ENCODE peak calls at places on chromosomes 16 and 17, in six cellular contexts. U, B, E, P, G and K are unnamed samples.
A peak's percentile ranks its signal among the peaks of the same experiment; 100 is the strongest.

GRCh38 chr17:56125830-56126819 is 27.1 kb upstream of the ANKFN1 start:
- DNase-seq in E (no peak), P (no peak), B (peak; percentile 37), G (no peak), U (peak; percentile 27), K (no peak)

GRCh38 chr16:15494231-15494630 is 59.8 kb downstream of the BMERB1 start:
- DNase-seq in E (no peak), B (peak; percentile 33), G (no peak), U (peak; percentile 73), P (no peak), K (no peak)

GRCh38 chr17:12463102-12463501 is 202.6 kb upstream of the MYOCD start:
- DNase-seq in E (peak; percentile 68), G (no peak), P (no peak), U (no peak), B (no peak), K (no peak)

GRCh38 chr17:39737761-39738567 is at the start of gene GRB7:
- DNase-seq in P (no peak), E (no peak), U (peak; percentile 56), B (peak; percentile 42), G (peak; percentile 94), K (peak; percentile 89)

GRCh38 chr17:47935961-47936360 is 5.4 kb upstream of the PNPO start:
- DNase-seq in E (no peak), P (no peak), U (no peak), B (peak; percentile 93), G (no peak), K (no peak)

GRCh38 chr17:59893617-59894100 is 738 bp downstream of the RPS6KB1 start:
- DNase-seq in G (no peak), B (peak; percentile 57), P (no peak), U (peak; percentile 39), E (no peak), K (no peak)

GRCh38 chr17:68296217-68297140 is 5.2 kb downstream of the ARSG start:
- DNase-seq in P (no peak), B (no peak), G (peak; percentile 49), U (no peak), E (no peak), K (peak; percentile 52)

GRCh38 chr16:7167651-7168050 is 165.0 kb upstream of the RBFOX1 start:
- DNase-seq in U (no peak), E (no peak), B (no peak), P (no peak), G (no peak), K (no peak)

GRCh38 chr17:50070908-50071680 is 15.2 kb downstream of the ITGA3 start:
- DNase-seq in E (no peak), P (no peak), G (no peak), B (no peak), U (no peak), K (no peak)

GRCh38 chr17:28938552-28938951 is 12.8 kb downstream of the PHF12 start:
- DNase-seq in G (no peak), P (no peak), E (no peak), B (no peak), U (no peak), K (no peak)

GRCh38 chr16:80990577-80990976 is 16.1 kb downstream of the CMC2 start:
- DNase-seq in E (no peak), G (no peak), P (no peak), B (no peak), U (no peak), K (no peak)

GRCh38 chr16:89442990-89443726 is 47.2 kb downstream of the ANKRD11 start:
- DNase-seq in B (peak; percentile 50), G (peak; percentile 71), E (peak; percentile 77), U (peak; percentile 89), P (no peak), K (peak; percentile 70)

GRCh38 chr16:14306485-14307058 is 235.5 kb downstream of the MRTFB start:
- DNase-seq in G (no peak), P (no peak), B (no peak), E (no peak), U (no peak), K (no peak)

GRCh38 chr16:14308357-14308723 is 237.2 kb downstream of the MRTFB start:
- DNase-seq in B (no peak), P (no peak), E (no peak), U (no peak), G (no peak), K (no peak)

GRCh38 chr16:14307059-14307531 is 236.0 kb downstream of the MRTFB start:
- DNase-seq in E (no peak), G (no peak), P (no peak), U (no peak), B (peak; percentile 41), K (no peak)

GRCh38 chr16:14309001-14309886 is 238.1 kb downstream of the MRTFB start:
- DNase-seq in U (no peak), E (no peak), B (no peak), G (peak; percentile 42), P (no peak), K (no peak)

DNA sequence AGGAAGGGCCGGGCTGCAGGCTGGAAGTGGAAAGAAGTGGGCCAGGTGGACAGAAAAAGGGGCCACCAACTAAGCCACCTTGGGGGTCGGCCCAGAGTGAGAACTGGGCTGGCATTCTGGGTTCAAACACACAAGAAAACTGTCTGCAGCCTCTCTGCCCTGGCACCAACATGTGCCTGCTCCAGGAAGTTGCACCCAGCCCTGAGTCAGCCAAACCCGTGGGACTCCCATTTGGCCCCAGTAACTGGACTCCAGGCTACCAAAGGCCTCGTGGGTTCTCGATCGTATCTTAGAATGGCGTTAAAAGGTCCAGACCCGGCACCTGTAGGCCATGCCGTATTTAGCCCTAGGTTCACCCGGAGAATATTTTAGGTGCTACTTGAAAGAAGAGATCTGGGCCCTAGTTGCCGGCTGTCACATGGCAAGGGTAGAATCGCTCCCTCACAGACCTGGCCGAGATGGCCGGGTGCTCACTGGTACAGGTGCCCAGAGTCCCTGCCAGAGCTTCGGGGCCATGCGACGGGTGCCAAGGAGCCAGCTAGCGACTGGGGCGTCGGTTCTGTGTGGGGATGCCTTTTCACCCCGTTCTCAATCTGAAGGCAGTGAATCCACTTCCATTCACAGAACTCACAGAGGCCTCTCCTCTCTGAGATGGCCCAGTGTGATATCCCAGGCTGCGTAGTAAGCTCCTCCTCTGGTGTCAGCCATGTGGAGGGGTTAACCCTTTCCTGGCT is 236.7 kb downstream of the MRTFB start:
- DNase-seq in B (peak; percentile 58), G (no peak), U (no peak), E (no peak), P (no peak), K (no peak)
- TF ChIP-seq POLR2A in B (no peak), G (no peak), U (no peak), E (no peak), P (no peak), K (no peak)

GRCh38 chr17:78826836-78827509 is 13.6 kb downstream of the USP36 start:
- DNase-seq in U (no peak), B (no peak), E (peak; percentile 70), G (no peak), P (no peak), K (peak; percentile 30)
- TF ChIP-seq EP300 in U (no peak), B (no peak), E (no peak), G (no peak), P (no peak), K (no peak)

GRCh38 chr16:69934044-69934443 is 17.1 kb upstream of the CLEC18A start:
- DNase-seq in P (peak; percentile 53), E (no peak), B (no peak), G (no peak), U (no peak), K (no peak)

GRCh38 chr16:69932228-69932627 is 18.9 kb upstream of the CLEC18A start:
- DNase-seq in B (no peak), G (no peak), P (peak; percentile 40), U (no peak), E (no peak), K (no peak)

GRCh38 chr16:69934751-69935150 is 16.4 kb upstream of the CLEC18A start:
- DNase-seq in G (no peak), P (peak; percentile 71), U (no peak), E (no peak), B (no peak), K (no peak)

GRCh38 chr16:69931631-69932030 is 19.5 kb upstream of the CLEC18A start:
- DNase-seq in B (no peak), E (no peak), U (no peak), P (peak; percentile 65), G (no peak), K (no peak)

DNA sequence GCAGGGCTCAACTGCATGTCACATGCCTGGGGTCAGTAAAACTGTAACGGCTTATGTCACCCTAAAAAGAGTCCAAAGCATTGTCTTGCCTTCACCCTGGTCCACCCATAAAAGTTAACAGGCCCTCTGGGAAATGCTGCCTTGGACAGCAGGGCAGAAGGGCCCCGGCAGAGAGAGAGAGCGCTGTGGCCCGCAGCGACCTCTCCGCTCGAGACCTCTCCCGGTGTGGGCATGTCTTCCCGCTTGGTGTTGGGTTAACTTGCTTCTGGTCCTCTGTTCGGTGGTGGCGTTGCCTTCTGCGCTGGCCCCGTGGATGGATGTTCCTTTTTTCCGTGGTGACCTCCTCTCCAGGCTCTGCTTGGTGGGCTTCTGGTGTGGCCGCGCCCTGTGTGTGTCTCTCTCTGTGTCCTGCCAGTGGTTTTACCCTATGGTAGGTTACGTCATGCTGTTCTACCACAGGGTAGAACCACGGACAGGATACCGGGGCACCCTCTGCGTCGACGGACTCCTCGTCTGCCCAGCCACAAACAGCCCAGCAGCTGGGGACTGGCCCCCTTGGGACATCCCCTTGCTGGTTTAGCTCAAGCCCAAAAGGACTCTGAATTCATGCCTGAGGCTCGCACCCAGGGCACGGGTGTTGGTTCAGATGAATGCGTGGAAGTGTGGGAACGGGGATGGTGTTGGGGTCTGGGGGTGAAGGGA is 18.3 kb upstream of the CLEC18A start:
- DNase-seq in U (no peak), G (no peak), P (peak; percentile 45), E (no peak), B (no peak), K (no peak)
- H3K36me3 ChIP-seq in U (peaks cover 57% of the 10 kb centered on the region), G (peaks cover 87% of the 10 kb centered on the region), P (peaks cover 83% of the 10 kb centered on the region), E (peaks cover 81% of the 10 kb centered on the region), B (peaks cover 44% of the 10 kb centered on the region), K (peaks cover 48% of the 10 kb centered on the region)

GRCh38 chr17:27849474-27850185 is 43.5 kb downstream of the LYRM9 start:
- DNase-seq in B (no peak), P (no peak), G (no peak), E (no peak), U (no peak), K (no peak)
- TF ChIP-seq POLR2A in B (no peak), P (no peak), G (no peak), E (no peak), U (no peak), K (no peak)